ENCODE peak calls at places on chromosomes 3 and 15, in six cellular contexts. P is HL-60, R is WERI-Rb-1, K is neural progenitor cell, U is uterus, M is GM12865. H is an unnamed sample.

GRCh38 chr3:67087788-67088187 is 89.7 kb downstream of the KBTBD8 start:
- DNase-seq in P (no peak), R (no peak), K (no peak), U (no peak), M (no peak), H (no peak)

GRCh38 chr3:66348696-66349095 is 127.9 kb downstream of the SLC25A26 start:
- DNase-seq in P (no peak), R (no peak), K (no peak), U (no peak), M (no peak), H (no peak)

GRCh38 chr3:172647823-172648222 is 63.0 kb downstream of the NCEH1 start:
- DNase-seq in P (no peak), R (no peak), K (no peak), U (no peak), M (no peak), H (no peak)

GRCh38 chr3:19947549-19948071 is 713 bp downstream of the RAB5A start:
- DNase-seq in P (peak; percentile 32), R (peak; percentile 49), K (peak; percentile 68), U (peak; percentile 46), M (peak; percentile 52), H (peak; percentile 53)

GRCh38 chr3:152574461-152575079 is 260.4 kb upstream of the P2RY1 start:
- DNase-seq in P (no peak), R (peak; percentile 47), K (peak; percentile 50), U (peak; percentile 63), M (peak; percentile 68), H (peak; percentile 53)

GRCh38 chr3:188584162-188584529 is 430.2 kb downstream of the LPP start:
- DNase-seq in P (no peak), R (no peak), K (no peak), U (no peak), M (no peak), H (peak; percentile 66)

GRCh38 chr3:8938021-8938420 is 25.3 kb downstream of the RAD18 start:
- DNase-seq in P (no peak), R (no peak), K (peak; percentile 12), U (no peak), M (peak; percentile 28), H (peak; percentile 45)

GRCh38 chr15:60326824-60327654 is 70.7 kb downstream of the ANXA2 start:
- DNase-seq in P (peak; percentile 16), R (peak; percentile 17), K (peak; percentile 68), U (no peak), M (peak; percentile 57), H (peak; percentile 52)

GRCh38 chr15:79370716-79371115 is 59.8 kb downstream of the TMED3 start:
- DNase-seq in P (peak; percentile 12), R (no peak), K (no peak), U (no peak), M (no peak), H (peak; percentile 72)

GRCh38 chr15:56838085-56838484 is 80.4 kb upstream of the TCF12 start:
- DNase-seq in P (no peak), R (no peak), K (no peak), U (no peak), M (peak; percentile 38), H (no peak)

GRCh38 chr3:82311901-82312300 is 550.5 kb upstream of the GBE1 start:
- DNase-seq in P (no peak), R (no peak), K (no peak), U (no peak), M (no peak), H (no peak)

GRCh38 chr3:123372789-123373534 is 75.9 kb downstream of the ADCY5 start:
- DNase-seq in P (no peak), R (no peak), K (no peak), U (no peak), M (no peak), H (no peak)

GRCh38 chr3:51957520-51958205 is 2.5 kb downstream of the GPR62 start:
- DNase-seq in P (no peak), R (no peak), K (no peak), U (no peak), M (no peak), H (no peak)

GRCh38 chr3:187985636-187986035 is 168.3 kb upstream of the LPP start:
- DNase-seq in P (no peak), R (no peak), K (no peak), U (no peak), M (no peak), H (peak; percentile 19)

GRCh38 chr15:58864602-58865419 is 68.7 kb downstream of the SLTM start:
- DNase-seq in P (no peak), R (peak; percentile 94), K (peak; percentile 39), U (no peak), M (no peak), H (peak; percentile 25)

GRCh38 chr3:104460477-104461406 is 906.0 kb upstream of the ALCAM start:
- DNase-seq in P (no peak), R (no peak), K (peak; percentile 53), U (no peak), M (peak; percentile 13), H (peak; percentile 83)

GRCh38 chr3:22117751-22118346 is 366.8 kb upstream of the ZNF385D start:
- DNase-seq in P (no peak), R (no peak), K (peak; percentile 41), U (no peak), M (peak; percentile 43), H (peak; percentile 64)

GRCh38 chr15:34262362-34262761 is 37.5 kb downstream of the EMC4 start:
- DNase-seq in P (no peak), R (peak; percentile 6), K (peak; percentile 4), U (no peak), M (no peak), H (no peak)

GRCh38 chr3:49422379-49423248 is at the start of gene AMT:
- DNase-seq in P (no peak), R (peak; percentile 89), K (peak; percentile 94), U (no peak), M (no peak), H (no peak)

GRCh38 chr15:73988075-73988969 is 3.8 kb downstream of the STOML1 start:
- DNase-seq in P (no peak), R (no peak), K (no peak), U (no peak), M (peak; percentile 75), H (no peak)

GRCh38 chr15:51751687-51752683 is 588 bp downstream of the TMOD2 start:
- DNase-seq in P (no peak), R (peak; percentile 48), K (peak; percentile 63), U (peak; percentile 36), M (peak; percentile 49), H (no peak)

GRCh38 chr3:57004154-57004730 is 56.2 kb upstream of the SPATA12 start:
- DNase-seq in P (no peak), R (peak; percentile 46), K (no peak), U (no peak), M (no peak), H (no peak)

GRCh38 chr3:13197281-13197680 is 124.1 kb upstream of the IQSEC1 start:
- DNase-seq in P (no peak), R (no peak), K (no peak), U (no peak), M (no peak), H (no peak)

GRCh38 chr3:123803521-123803920 is 80.6 kb downstream of the MYLK start:
- DNase-seq in P (no peak), R (peak; percentile 30), K (no peak), U (no peak), M (no peak), H (no peak)

GRCh38 chr15:37880009-37880834 is 54.2 kb upstream of the TMCO5A start:
- DNase-seq in P (no peak), R (peak; percentile 74), K (peak; percentile 68), U (no peak), M (peak; percentile 42), H (peak; percentile 63)

GRCh38 chr3:121803921-121804320 is 30.9 kb downstream of the IQCB1 start:
- DNase-seq in P (no peak), R (no peak), K (no peak), U (no peak), M (no peak), H (no peak)
- H3K4me3 ChIP-seq in P (no peak overlapping the region), R (no peak overlapping the region), K (no peak overlapping the region), U (no peak overlapping the region), M (no peak overlapping the region), H (no peak overlapping the region)

GRCh38 chr15:101539492-101539891 is 50.0 kb upstream of the PCSK6 start:
- DNase-seq in P (no peak), R (no peak), K (no peak), U (no peak), M (no peak), H (no peak)

GRCh38 chr15:101541501-101542292 is 52.2 kb upstream of the PCSK6 start:
- DNase-seq in P (no peak), R (no peak), K (no peak), U (no peak), M (no peak), H (no peak)

GRCh38 chr15:101538996-101539395 is 49.5 kb upstream of the PCSK6 start:
- DNase-seq in P (no peak), R (no peak), K (no peak), U (no peak), M (no peak), H (no peak)

GRCh38 chr15:101539930-101540329 is 50.4 kb upstream of the PCSK6 start:
- DNase-seq in P (no peak), R (no peak), K (no peak), U (no peak), M (no peak), H (no peak)

GRCh38 chr15:101540480-101541239 is 51.2 kb upstream of the PCSK6 start:
- DNase-seq in P (no peak), R (no peak), K (no peak), U (no peak), M (no peak), H (no peak)
- TF ChIP-seq CTCF in P (no peak), R (no peak), K (no peak), U (no peak), M (no peak), H (no peak)

DNA sequence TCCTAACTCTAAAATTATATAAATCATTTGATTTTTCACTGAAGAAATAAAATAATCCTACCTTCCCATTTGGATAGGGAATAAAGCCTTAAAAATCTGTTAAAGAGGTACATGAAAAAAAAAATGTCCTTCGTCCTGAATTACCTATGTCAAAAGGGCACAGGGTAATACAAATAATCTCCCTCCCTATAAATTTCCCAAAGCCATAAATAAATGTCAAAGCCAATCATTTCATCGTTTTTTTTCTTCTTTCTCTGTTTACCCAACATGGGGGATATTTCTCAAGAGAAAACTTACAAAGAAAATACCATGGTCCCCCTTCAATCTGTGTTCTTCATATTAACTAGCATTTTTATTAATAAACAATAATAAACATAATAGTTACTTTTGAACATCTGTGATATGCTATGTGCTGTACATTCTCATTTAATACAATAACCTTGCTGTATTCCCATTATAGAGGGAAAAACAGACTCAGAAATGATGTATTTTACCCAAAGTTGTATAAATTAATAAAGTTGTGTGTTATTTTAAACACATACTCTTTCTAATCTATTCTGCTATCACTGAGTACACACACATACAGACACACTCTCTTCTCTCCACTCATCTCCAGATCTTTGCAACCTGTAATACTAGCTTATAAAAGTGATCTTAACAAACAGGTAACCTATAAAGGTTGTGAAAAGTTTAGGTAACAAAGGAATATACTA is 910 bp upstream of the ANKRD28 start:
- DNase-seq in P (no peak), R (no peak), K (no peak), U (no peak), M (no peak), H (no peak)
- H3K4me3 ChIP-seq in P (no peak overlapping the region), R (no peak overlapping the region), K (peak overlapping the region; percentile 43), U (no peak overlapping the region), M (peak overlapping the region; percentile 67), H (no peak overlapping the region)

DNA sequence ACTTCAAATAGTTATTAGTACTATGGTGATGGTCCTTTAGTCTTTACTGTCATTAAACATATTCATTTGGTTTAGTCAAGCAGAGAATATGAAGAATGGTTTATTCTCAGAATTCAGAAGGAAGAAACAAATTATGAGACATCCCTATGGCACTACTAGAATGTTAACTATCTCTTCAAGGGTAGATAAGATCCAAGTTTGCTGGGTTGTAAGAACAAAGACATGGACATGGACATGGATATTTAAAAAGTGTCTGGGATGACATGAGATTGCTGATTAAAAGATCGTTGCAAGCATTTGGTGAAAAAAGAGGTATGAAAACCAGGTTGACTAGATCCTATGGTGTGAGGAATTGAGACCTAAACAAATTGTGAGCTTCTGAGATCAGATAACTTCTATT is 72.3 kb downstream of the NAALADL2 start:
- DNase-seq in P (no peak), R (no peak), K (no peak), U (no peak), M (no peak), H (peak; percentile 33)
- TF ChIP-seq CTCF in P (no peak), R (no peak), K (no peak), U (no peak), M (no peak), H (no peak)